ENCODE peak calls at places on chromosomes 7 and 10, in six cellular contexts. X, C, A, J, L and O are unnamed samples. For H3K9me3, the result is how much of the 10 kb centered on the place peaks cover.

GRCh38 chr10:36759111-36759805 is 366.1 kb upstream of the ANKRD30A start:
- DNase-seq in X (no peak), C (no peak), A (no peak), J (peak), L (no peak), O (no peak)

GRCh38 chr7:99422091-99422624 is 13.4 kb downstream of the BUD31 start:
- DNase-seq in X (no peak), C (no peak), A (no peak), J (no peak), L (no peak), O (no peak)

GRCh38 chr10:11525503-11525902 is 85.9 kb downstream of the USP6NL start:
- DNase-seq in X (no peak), C (peak), A (peak), J (no peak), L (no peak), O (no peak)

GRCh38 chr7:13107291-13107690 is 419.9 kb downstream of the ARL4A start:
- DNase-seq in X (no peak), C (no peak), A (no peak), J (no peak), L (no peak), O (no peak)

GRCh38 chr7:116552616-116553015 is 27.8 kb downstream of the CAV1 start:
- DNase-seq in X (no peak), C (no peak), A (no peak), J (no peak), L (no peak), O (no peak)

GRCh38 chr7:11935905-11936304 is 103.9 kb upstream of the THSD7A start:
- DNase-seq in X (no peak), C (no peak), A (no peak), J (peak), L (no peak), O (no peak)

GRCh38 chr10:10865913-10866312 is 151.8 kb upstream of the CELF2 start:
- DNase-seq in X (no peak), C (no peak), A (no peak), J (no peak), L (no peak), O (no peak)

GRCh38 chr7:80614911-80615310 is 23.5 kb upstream of the CD36 start:
- DNase-seq in X (no peak), C (no peak), A (no peak), J (no peak), L (no peak), O (no peak)

GRCh38 chr7:85004402-85004801 is 182.5 kb downstream of the SEMA3D start:
- DNase-seq in X (no peak), C (no peak), A (no peak), J (no peak), L (no peak), O (no peak)

DNA sequence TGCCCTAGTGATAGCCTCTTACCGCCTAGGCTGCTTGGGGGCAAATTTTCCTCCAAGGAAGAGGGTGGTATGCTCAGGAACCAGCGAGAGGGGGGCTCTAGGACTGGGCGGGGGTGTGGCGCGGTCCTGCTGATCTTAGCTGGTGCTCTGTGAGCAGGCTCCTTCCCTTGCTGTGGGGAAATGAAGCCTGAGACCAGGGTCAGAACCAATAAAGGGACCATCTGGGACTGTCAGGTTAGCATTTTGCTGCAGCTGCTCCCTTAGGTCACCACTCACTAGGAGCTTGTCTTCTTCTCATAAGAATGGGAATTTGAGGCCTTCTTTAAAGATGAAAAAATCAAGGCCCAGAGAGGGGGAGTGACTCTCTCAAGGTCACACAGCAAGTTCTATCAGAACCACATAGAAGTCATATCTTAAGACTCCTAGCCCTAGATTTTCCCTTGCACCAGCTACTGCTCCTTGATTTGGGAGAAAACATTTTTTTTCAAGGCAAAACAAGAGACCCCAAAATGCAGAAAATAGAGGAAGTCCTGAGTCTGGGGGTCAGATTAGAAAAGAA is 2.0 kb upstream of the NEUROG3 start:
- DNase-seq in X (no peak), C (no peak), A (no peak), J (no peak), L (no peak), O (no peak)
- H3K9me3 ChIP-seq in X (under half), C (under half), A (under half), J (under half), L (under half), O (under half)

GRCh38 chr10:50541317-50541716 is 82.4 kb downstream of the SGMS1 start:
- DNase-seq in X (no peak), C (no peak), A (no peak), J (no peak), L (no peak), O (no peak)
- H3K9me3 ChIP-seq in X (under half), C (under half), A (under half), J (under half), L (under half), O (under half)

GRCh38 chr10:131180086-131180485 is 131.4 kb downstream of the TCERG1L start:
- DNase-seq in X (no peak), C (no peak), A (no peak), J (no peak), L (no peak), O (no peak)

GRCh38 chr10:131178956-131179355 is 132.6 kb downstream of the TCERG1L start:
- DNase-seq in X (no peak), C (no peak), A (no peak), J (no peak), L (no peak), O (no peak)

GRCh38 chr10:131178521-131178920 is 133.0 kb downstream of the TCERG1L start:
- DNase-seq in X (no peak), C (no peak), A (no peak), J (no peak), L (no peak), O (no peak)

GRCh38 chr10:131177431-131178327 is 133.8 kb downstream of the TCERG1L start:
- DNase-seq in X (no peak), C (no peak), A (no peak), J (no peak), L (no peak), O (no peak)

DNA sequence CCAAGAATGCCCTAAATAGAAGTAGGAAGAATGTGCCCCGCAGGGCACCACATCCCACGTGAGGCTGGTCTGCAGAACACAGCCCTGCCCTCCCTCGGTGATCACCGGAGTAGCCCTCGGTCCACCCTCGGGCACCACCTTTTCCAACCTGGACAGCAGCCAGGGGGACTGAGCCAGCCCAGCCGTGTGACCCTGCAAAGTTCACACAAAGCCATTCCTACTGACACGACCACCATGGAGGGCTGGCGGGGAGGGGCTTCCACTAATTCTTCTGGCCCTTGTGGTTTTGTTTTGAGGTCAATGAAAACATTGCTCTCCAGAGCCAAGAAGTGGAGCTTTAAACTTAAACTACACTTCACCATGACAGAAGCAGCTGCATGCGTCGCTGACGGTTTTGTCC is 132.1 kb downstream of the TCERG1L start:
- DNase-seq in X (no peak), C (no peak), A (no peak), J (no peak), L (no peak), O (no peak)
- H3K9me3 ChIP-seq in X (under half), C (under half), A (under half), J (under half), L (under half), O (under half)

GRCh38 chr7:56447864-56448693 is 331.9 kb upstream of the NUPR2 start:
- DNase-seq in X (no peak), C (peak), A (peak), J (no peak), L (no peak), O (no peak)
- H3K9me3 ChIP-seq in X (under half), C (under half), A (half or more), J (half or more), L (half or more), O (under half)

DNA sequence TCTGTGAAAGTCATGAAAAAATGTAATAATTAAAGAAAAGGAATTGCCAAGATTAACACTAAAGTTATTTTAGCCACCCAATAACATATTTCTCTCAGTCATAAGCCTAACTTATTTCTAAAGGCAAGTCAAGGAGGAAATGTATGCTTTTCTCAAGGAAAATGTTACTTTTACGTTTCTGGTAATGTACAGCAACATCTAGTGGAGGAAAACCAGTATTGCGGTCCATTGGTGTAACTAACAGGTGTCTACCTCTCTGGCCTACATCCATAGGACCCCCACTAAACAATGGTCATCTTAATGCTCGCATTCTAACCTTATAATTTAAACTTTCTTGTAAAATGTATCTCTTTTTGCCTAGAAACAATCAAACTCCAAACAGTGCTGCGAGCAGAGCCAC is 437.5 kb downstream of the KIF20B start:
- DNase-seq in X (no peak), C (no peak), A (no peak), J (peak), L (no peak), O (no peak)
- H3K9me3 ChIP-seq in X (under half), C (under half), A (half or more), J (under half), L (half or more), O (under half)